ENCODE peak calls at places on chromosome 10, in ten cellular contexts. W is fibroblast of pulmonary artery, R is BJ, T is PC-3, V is psoas muscle, K is PC-9, D is astrocyte, H is uterus, G is kidney epithelial cell, J is spleen. L is an unnamed sample.

GRCh38 chr10:100470367-100470766 is 7.6 kb downstream of the WNT8B start:
- DNase-seq in W (peak), R (no peak), T (peak), V (no peak), K (no peak), D (no peak), H (no peak), G (no peak), J (no peak), L (no peak)

GRCh38 chr10:35451103-35452016 is 115.1 kb downstream of the CCNY start:
- DNase-seq in W (peak), R (no peak), T (no peak), V (no peak), K (no peak), D (no peak), H (no peak), G (no peak), J (no peak), L (peak)

GRCh38 chr10:17965649-17966048 is 13.9 kb downstream of the SLC39A12 start:
- DNase-seq in W (no peak), R (no peak), T (no peak), V (no peak), K (no peak), D (no peak), H (no peak), G (no peak), J (no peak), L (no peak)

GRCh38 chr10:71124921-71125748 is 87.2 kb upstream of the UNC5B start:
- DNase-seq in W (no peak), R (no peak), T (no peak), V (no peak), K (no peak), D (no peak), H (no peak), G (no peak), J (no peak), L (no peak)

GRCh38 chr10:132470306-132471124 is 67.1 kb upstream of the INPP5A start:
- DNase-seq in W (no peak), R (no peak), T (no peak), V (no peak), K (no peak), D (peak), H (no peak), G (no peak), J (peak), L (no peak)

GRCh38 chr10:118970770-118971169 is 58.7 kb upstream of the NANOS1 start:
- DNase-seq in W (no peak), R (no peak), T (no peak), V (peak), K (no peak), D (no peak), H (no peak), G (no peak), J (no peak), L (peak)

GRCh38 chr10:130623680-130624271 is 487.6 kb downstream of the GLRX3 start:
- DNase-seq in W (no peak), R (no peak), T (no peak), V (no peak), K (no peak), D (no peak), H (no peak), G (no peak), J (no peak), L (no peak)

GRCh38 chr10:1175956-1176565 is 119.9 kb downstream of the WDR37 start:
- DNase-seq in W (no peak), R (no peak), T (no peak), V (no peak), K (no peak), D (no peak), H (no peak), G (no peak), J (peak), L (no peak)

GRCh38 chr10:30812018-30812851 is 182.7 kb upstream of the LYZL2 start:
- DNase-seq in W (peak), R (peak), T (no peak), V (peak), K (no peak), D (peak), H (peak), G (peak), J (peak), L (peak)

GRCh38 chr10:67861750-67862460 is 22.6 kb upstream of the SIRT1 start:
- DNase-seq in W (no peak), R (no peak), T (no peak), V (no peak), K (no peak), D (no peak), H (no peak), G (no peak), J (no peak), L (no peak)

GRCh38 chr10:24944512-24945255 is 7.7 kb downstream of the PRTFDC1 start:
- DNase-seq in W (peak), R (no peak), T (peak), V (peak), K (no peak), D (peak), H (no peak), G (no peak), J (no peak), L (peak)

GRCh38 chr10:89100680-89101079 is 106.4 kb downstream of the CH25H start:
- DNase-seq in W (peak), R (no peak), T (no peak), V (no peak), K (no peak), D (peak), H (no peak), G (no peak), J (no peak), L (peak)

GRCh38 chr10:131899116-131899690 is 1.6 kb upstream of the PPP2R2D start:
- DNase-seq in W (no peak), R (no peak), T (no peak), V (no peak), K (no peak), D (no peak), H (no peak), G (no peak), J (peak), L (no peak)

GRCh38 chr10:101063162-101063525 is 1.4 kb downstream of the KAZALD1 start:
- DNase-seq in W (no peak), R (no peak), T (no peak), V (no peak), K (no peak), D (no peak), H (no peak), G (no peak), J (no peak), L (no peak)

GRCh38 chr10:30491832-30492530 is 58.0 kb downstream of the MAP3K8 start:
- DNase-seq in W (no peak), R (no peak), T (no peak), V (no peak), K (no peak), D (no peak), H (no peak), G (no peak), J (no peak), L (no peak)

GRCh38 chr10:57507788-57508187 is 759.9 kb downstream of the IPMK start:
- DNase-seq in W (no peak), R (no peak), T (no peak), V (no peak), K (no peak), D (no peak), H (no peak), G (no peak), J (peak), L (no peak)

GRCh38 chr10:70442332-70442988 is 979 bp upstream of the NODAL start:
- DNase-seq in W (no peak), R (no peak), T (no peak), V (no peak), K (no peak), D (no peak), H (no peak), G (no peak), J (no peak), L (no peak)

DNA sequence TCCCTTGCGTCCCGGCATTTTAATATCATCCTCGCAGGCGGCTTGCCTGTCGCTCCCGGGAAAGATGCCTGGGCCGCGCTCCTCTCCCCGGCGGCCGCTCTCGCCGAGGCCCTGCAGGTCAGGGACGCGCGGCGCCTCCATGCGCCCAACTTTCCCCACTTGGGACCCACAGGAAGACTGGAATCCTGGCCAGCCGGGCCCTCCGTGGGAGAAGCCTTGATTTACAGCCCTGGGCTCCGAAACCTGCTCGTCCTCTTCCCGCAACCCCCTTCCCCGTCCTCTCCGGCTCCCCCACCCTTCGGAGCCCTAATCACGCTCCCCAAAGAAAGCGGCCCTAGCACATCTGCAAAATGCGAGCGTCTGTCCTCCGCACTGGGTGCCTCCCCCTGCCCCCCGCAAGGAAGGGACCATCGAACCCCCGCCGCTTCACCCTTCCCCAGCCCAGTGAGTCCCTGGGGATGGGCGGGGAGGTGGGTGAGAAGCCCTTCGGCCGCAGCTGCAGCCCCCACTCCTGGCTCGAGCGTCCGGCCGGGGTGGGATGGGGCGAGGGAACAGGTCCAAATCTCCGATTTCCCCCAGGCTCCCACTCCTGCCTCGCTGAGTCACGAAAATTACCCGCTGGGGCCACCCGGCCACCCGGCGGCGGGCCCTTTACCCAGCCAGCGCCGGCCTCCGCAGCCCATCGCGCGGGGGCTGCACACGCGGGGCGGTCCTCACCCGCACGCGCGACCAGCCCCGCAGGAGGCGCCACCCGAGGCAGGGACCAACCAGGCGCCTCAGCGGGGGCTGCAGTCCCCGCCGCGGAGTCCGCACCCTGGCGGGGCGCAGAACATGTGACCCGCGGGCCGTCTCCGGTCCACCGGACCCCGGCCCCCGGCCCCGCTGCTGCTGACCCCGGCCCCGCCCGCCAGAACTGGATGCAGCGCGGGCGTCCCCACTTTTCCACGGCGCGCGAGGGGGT is 695 bp downstream of the HSPA12A start:
- DNase-seq in W (no peak), R (no peak), T (no peak), V (peak), K (no peak), D (no peak), H (peak), G (no peak), J (no peak), L (no peak)
- TF ChIP-seq CTCF in W (no peak), R (no peak), T (no peak), V (no peak), K (no peak), D (no peak), H (no peak), G (no peak), J (no peak), L (no peak)

DNA sequence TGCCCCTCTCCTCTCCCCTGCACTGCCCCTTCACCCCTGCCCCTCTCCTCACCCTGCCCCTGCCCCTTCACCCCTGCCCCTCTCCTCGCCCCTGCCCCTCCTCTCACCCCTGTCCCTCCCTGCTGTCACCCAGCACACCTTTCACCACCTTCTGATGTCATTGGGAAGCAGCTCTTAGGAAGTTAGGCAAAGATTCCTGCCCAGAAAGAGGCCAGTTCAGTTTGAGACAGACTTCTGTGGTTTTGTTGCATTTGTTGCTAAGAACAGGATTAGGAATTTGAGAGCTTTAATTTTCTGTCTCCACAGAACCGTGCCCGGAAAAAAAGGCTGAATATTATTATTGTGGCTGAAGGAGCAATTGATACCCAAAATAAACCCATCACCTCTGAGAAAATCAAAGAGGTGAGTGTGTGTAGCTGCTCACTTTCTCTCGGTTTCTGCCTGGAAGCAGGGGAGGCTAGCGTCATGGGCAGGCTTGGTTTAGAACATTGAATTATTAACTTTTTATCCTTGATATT is 39.6 kb downstream of the PFKP start:
- DNase-seq in W (peak), R (no peak), T (no peak), V (no peak), K (no peak), D (peak), H (no peak), G (peak), J (no peak), L (peak)
- H3K4me3 ChIP-seq in W (no peak), R (no peak), T (no peak), V (peak), K (no peak), D (peak), H (no peak), G (no peak), J (no peak), L (no peak)

GRCh38 chr10:85863301-85864172 is 503.1 kb downstream of the GRID1 start:
- DNase-seq in W (no peak), R (no peak), T (no peak), V (no peak), K (no peak), D (no peak), H (no peak), G (no peak), J (no peak), L (no peak)
- TF ChIP-seq CTCF in W (no peak), R (no peak), T (no peak), V (no peak), K (no peak), D (no peak), H (no peak), G (no peak), J (no peak), L (no peak)

DNA sequence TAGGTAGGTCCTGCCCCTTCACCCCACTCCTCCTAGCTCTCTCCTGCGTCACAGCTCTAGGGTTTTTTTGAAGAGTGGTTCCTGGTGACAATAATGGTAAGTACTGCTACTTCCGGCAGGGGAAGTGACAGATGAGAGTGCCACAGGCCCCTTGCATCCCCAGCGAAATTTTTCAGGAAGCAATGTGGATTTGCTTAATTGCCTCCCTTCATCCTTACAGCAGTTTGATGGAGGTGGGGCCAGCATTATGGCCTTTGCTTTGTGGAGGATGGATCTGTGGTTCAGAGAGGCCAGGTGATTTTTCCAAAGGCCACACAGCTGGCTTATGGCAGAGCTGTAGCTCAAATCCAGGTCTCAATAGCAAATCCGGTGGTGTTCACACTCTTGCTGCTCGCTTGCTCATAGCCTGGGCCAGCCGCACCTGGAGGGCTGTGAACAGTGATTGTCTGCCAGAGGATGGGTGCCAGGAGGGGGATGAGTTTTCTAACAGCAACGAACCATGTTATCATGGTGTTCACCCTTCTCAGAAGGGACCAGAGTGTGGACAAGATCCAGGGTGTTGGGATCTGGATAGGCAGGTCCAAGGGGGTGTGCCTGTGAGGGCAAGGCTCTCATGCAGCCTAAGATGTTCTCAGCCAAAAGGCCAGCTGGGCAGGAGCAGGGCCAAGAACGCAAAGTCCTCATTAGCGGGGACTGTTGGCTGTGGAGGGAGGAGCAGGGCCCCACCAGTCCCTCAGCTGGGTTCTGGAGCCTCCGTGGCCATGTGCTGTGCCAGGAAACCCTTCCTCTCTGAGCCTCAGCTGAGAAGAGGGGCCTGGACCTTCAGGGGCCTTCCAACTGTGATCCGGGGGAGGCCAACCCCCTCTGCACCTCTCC is 89.0 kb downstream of the EMX2 start:
- DNase-seq in W (no peak), R (no peak), T (no peak), V (peak), K (no peak), D (no peak), H (peak), G (no peak), J (no peak), L (no peak)
- H3K4me3 ChIP-seq in W (no peak), R (no peak), T (no peak), V (no peak), K (no peak), D (no peak), H (no peak), G (no peak), J (no peak), L (no peak)

DNA sequence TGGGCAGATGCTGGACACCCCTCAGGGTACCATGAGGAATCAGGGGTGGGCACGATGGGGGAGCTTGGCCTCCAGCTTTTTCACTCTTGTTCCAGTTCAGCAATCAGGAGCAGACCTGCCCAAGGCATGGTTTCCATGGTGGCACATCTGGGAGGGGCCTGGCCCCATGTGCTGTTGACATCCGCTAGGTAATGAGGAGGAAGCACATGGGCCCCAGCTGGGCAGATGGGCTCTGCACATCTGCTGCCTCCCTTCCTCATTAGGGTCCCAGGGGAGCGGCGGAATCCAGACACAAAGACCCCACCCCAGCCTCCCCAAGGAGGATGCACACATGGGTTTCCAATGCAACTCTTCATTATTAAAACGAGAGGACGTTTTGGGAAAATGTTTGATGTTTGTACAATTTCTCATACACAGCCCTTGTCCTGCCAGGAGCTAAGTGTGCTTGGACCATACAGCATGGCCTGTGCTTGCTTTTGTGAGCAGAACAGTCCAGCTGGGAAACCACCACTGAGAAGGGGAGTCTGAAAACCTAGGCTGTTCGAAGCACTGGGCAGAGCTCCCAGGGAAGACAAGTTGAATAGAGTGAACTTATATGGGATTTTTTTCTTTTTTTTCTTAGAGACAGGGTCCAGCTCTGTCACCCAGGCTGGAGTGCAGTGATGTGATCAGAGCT is 23.7 kb downstream of the FAM107B start:
- DNase-seq in W (no peak), R (no peak), T (no peak), V (peak), K (no peak), D (no peak), H (no peak), G (no peak), J (peak), L (no peak)
- TF ChIP-seq CTCF in W (no peak), R (no peak), T (no peak), V (no peak), K (no peak), D (no peak), H (no peak), G (no peak), J (no peak), L (no peak)

L was measured in choroid plexus epithelial cell.